ENCODE peak calls at places on chromosome 4, in six cellular contexts. One of them, this sample, is unnamed.

GRCh38 chr4:46124773-46125172 is 919 bp upstream of the GABRG1 start:
- DNase-seq in foreskin keratinocyte: no peak
- DNase-seq in cardiac muscle cell: peak
- DNase-seq in Panc1: no peak
- DNase-seq in uterus: no peak
- DNase-seq in CD8-positive, alpha-beta T cell: no peak
- DNase-seq in this sample: no peak

GRCh38 chr4:158995963-158996362 is 106.9 kb upstream of the RAPGEF2 start:
- DNase-seq in cardiac muscle cell: no peak
- DNase-seq in uterus: no peak
- DNase-seq in foreskin keratinocyte: no peak
- DNase-seq in Panc1: no peak
- DNase-seq in CD8-positive, alpha-beta T cell: no peak
- DNase-seq in this sample: no peak

GRCh38 chr4:8334786-8335460 is 65.4 kb downstream of the HTRA3 start:
- DNase-seq in Panc1: no peak
- DNase-seq in foreskin keratinocyte: no peak
- DNase-seq in uterus: peak
- DNase-seq in CD8-positive, alpha-beta T cell: no peak
- DNase-seq in cardiac muscle cell: no peak
- DNase-seq in this sample: no peak

GRCh38 chr4:100984901-100985300 is 362.4 kb downstream of the PPP3CA start:
- DNase-seq in uterus: no peak
- DNase-seq in cardiac muscle cell: no peak
- DNase-seq in foreskin keratinocyte: peak
- DNase-seq in Panc1: no peak
- DNase-seq in CD8-positive, alpha-beta T cell: no peak
- DNase-seq in this sample: no peak

GRCh38 chr4:114401483-114401882 is 197.1 kb upstream of the UGT8 start:
- DNase-seq in uterus: no peak
- DNase-seq in foreskin keratinocyte: no peak
- DNase-seq in CD8-positive, alpha-beta T cell: no peak
- DNase-seq in cardiac muscle cell: no peak
- DNase-seq in Panc1: no peak
- DNase-seq in this sample: no peak

GRCh38 chr4:80266267-80266901 is at the start of gene FGF5:
- DNase-seq in uterus: peak
- DNase-seq in Panc1: no peak
- DNase-seq in cardiac muscle cell: peak
- DNase-seq in foreskin keratinocyte: peak
- DNase-seq in CD8-positive, alpha-beta T cell: no peak
- DNase-seq in this sample: peak

GRCh38 chr4:75254745-75255144 is 259.5 kb downstream of the RCHY1 start:
- DNase-seq in CD8-positive, alpha-beta T cell: no peak
- DNase-seq in Panc1: no peak
- DNase-seq in uterus: no peak
- DNase-seq in foreskin keratinocyte: no peak
- DNase-seq in cardiac muscle cell: no peak
- DNase-seq in this sample: no peak

GRCh38 chr4:190017357-190018200 is 9.5 kb downstream of the FRG2 start:
- DNase-seq in uterus: no peak
- DNase-seq in Panc1: no peak
- DNase-seq in foreskin keratinocyte: no peak
- DNase-seq in CD8-positive, alpha-beta T cell: no peak
- DNase-seq in cardiac muscle cell: no peak
- DNase-seq in this sample: no peak

GRCh38 chr4:128394778-128395177 is 107.2 kb upstream of the PGRMC2 start:
- DNase-seq in Panc1: no peak
- DNase-seq in foreskin keratinocyte: no peak
- DNase-seq in uterus: no peak
- DNase-seq in cardiac muscle cell: no peak
- DNase-seq in CD8-positive, alpha-beta T cell: no peak
- DNase-seq in this sample: no peak

GRCh38 chr4:1208970-1209704 is 36.8 kb upstream of the SPON2 start:
- DNase-seq in Panc1: no peak
- DNase-seq in foreskin keratinocyte: no peak
- DNase-seq in CD8-positive, alpha-beta T cell: no peak
- DNase-seq in cardiac muscle cell: no peak
- DNase-seq in uterus: peak
- DNase-seq in this sample: no peak

GRCh38 chr4:120870279-120870673 is 52.2 kb downstream of the PRDM5 start:
- DNase-seq in foreskin keratinocyte: no peak
- DNase-seq in uterus: no peak
- DNase-seq in CD8-positive, alpha-beta T cell: no peak
- DNase-seq in cardiac muscle cell: no peak
- DNase-seq in Panc1: no peak
- DNase-seq in this sample: peak

DNA sequence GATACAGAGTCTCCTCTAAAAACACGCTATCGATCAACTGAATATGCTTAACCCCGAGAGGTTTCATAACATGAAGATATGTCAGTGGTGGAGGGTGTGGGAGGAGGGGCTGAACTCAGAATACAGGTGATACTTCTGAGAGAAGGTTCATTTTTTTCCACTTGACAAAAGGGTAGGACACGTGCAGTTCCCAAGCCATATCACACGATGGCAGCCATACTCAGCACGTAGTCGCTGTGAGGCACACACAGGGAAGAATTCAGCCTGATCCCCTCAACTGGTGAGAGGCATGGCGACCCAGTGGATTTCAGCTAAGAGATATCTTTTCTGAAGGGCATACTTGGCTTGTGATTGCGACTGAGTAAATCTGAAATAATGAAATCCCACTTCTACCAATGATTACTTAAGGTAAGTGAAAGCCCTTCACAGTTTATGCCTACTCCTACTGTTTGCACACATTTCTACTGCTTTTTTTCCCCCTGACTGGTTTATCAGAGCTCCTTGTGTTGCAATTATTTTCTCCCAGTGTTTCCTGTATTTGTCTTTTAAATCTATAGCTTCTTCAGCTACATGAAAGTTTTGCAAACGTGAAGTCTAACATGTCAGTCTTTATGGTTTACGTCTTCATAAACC is 133.1 kb downstream of the CORIN start:
- DNase-seq in cardiac muscle cell: peak
- DNase-seq in CD8-positive, alpha-beta T cell: no peak
- DNase-seq in foreskin keratinocyte: no peak
- DNase-seq in Panc1: no peak
- DNase-seq in uterus: no peak
- DNase-seq in this sample: peak
- TF ChIP-seq CTCF in cardiac muscle cell: peak
- TF ChIP-seq CTCF in CD8-positive, alpha-beta T cell: no peak
- TF ChIP-seq CTCF in foreskin keratinocyte: peak
- TF ChIP-seq CTCF in Panc1: peak
- TF ChIP-seq CTCF in uterus: no peak
- TF ChIP-seq CTCF in this sample: peak

DNA sequence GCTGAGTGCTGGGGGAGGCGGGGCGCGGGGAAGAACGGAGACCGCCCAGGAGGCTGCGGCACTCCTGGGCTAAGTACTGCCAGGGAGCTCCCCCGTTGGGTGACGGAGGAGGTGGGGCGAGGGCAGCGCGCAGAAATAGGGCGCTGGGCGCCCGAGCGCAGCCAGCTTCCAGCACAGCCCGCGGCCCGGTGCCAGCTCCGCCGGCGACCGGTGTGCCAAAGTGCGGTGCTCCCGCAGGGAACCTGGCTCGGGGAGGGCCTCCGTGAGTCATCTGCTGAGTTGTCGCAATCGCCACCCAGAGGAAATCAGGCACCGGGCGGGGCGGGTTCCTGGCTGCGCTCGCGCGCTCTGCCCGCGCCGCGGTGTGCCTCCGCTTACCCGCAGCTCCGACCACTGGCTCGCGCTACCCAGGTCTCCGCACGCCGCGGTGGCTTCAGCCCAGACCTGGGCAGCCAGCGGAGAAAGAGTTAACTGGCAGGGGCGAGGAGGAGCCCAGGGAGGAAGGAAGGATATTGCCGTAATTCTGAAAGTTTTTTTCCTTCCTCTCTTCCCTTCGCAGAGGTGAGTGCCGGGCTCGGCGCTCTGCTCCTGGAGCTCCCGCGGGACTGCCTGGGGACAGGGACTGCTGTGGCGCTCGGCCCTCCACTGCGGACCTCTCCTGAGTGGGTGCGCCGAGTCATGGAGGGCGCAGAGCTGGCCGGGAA is at the start of gene GPAT3:
- DNase-seq in Panc1: peak
- DNase-seq in uterus: peak
- DNase-seq in CD8-positive, alpha-beta T cell: peak
- DNase-seq in cardiac muscle cell: peak
- DNase-seq in foreskin keratinocyte: peak
- DNase-seq in this sample: peak
- H3K27ac ChIP-seq in Panc1: peak
- H3K27ac ChIP-seq in uterus: peak
- H3K27ac ChIP-seq in CD8-positive, alpha-beta T cell: peak
- H3K27ac ChIP-seq in cardiac muscle cell: no peak
- H3K27ac ChIP-seq in foreskin keratinocyte: no peak
- H3K27ac ChIP-seq in this sample: peak

DNA sequence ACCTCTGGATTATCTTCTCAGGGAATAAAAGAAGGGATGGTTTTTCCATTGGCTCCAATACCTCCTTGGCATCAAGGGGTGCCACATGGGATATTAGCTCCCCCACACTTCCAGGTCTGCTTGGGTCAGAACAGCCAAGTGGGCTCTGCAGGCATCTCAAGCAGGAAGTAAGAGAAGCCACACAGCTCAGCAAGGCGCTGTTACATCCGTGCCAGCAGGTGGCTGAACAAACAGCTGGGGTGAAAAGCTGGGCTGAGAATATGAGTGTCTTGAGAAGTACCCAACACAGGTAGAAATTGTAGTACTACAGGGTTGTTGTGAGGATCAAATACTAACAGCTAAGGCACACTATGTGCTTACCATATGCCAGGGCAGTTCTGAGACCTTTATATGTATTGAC is 76.7 kb upstream of the TMEM150C start:
- DNase-seq in Panc1: no peak
- DNase-seq in foreskin keratinocyte: no peak
- DNase-seq in uterus: no peak
- DNase-seq in cardiac muscle cell: no peak
- DNase-seq in CD8-positive, alpha-beta T cell: no peak
- DNase-seq in this sample: no peak
- TF ChIP-seq CTCF in Panc1: no peak
- TF ChIP-seq CTCF in foreskin keratinocyte: no peak
- TF ChIP-seq CTCF in uterus: no peak
- TF ChIP-seq CTCF in cardiac muscle cell: no peak
- TF ChIP-seq CTCF in CD8-positive, alpha-beta T cell: no peak
- TF ChIP-seq CTCF in this sample: no peak

DNA sequence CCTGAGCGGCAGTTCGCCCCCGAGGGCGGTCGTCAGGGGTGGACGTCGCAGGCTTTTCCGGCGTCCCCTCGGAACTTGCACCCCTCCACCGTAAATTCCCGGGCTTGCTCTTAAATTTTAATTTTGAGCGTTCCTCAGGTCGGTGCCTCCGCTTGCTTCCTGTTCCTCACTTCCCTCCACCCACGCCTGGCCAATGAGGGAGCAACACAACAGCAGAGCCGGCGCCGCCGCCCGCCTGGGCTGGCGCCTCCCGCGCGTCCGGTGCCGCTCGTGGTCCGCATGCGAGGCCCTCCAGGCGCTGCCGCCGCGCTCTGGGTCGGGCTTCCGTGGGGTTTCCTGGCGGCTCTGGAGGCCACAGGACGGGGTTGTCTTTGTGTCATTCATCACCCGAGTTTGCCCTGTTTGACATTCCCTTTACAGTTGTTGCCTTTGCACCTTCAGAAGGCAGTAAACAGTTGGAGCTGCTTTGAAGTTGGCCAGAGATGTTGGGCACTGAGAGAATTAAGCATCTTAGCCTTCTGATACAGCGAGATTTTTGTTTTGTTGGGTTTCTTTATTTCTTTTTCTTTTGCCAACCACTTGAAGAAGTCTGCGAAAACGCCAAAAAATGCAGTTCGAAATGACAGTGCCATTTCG is 692 bp downstream of the SPCS3 start:
- DNase-seq in Panc1: no peak
- DNase-seq in uterus: peak
- DNase-seq in foreskin keratinocyte: peak
- DNase-seq in CD8-positive, alpha-beta T cell: peak
- DNase-seq in cardiac muscle cell: peak
- DNase-seq in this sample: peak
- H3K27ac ChIP-seq in Panc1: peak
- H3K27ac ChIP-seq in uterus: peak
- H3K27ac ChIP-seq in foreskin keratinocyte: peak
- H3K27ac ChIP-seq in CD8-positive, alpha-beta T cell: peak
- H3K27ac ChIP-seq in cardiac muscle cell: peak
- H3K27ac ChIP-seq in this sample: peak

GRCh38 chr4:21569638-21570037 is 378.9 kb downstream of the KCNIP4 start:
- DNase-seq in cardiac muscle cell: no peak
- DNase-seq in foreskin keratinocyte: no peak
- DNase-seq in CD8-positive, alpha-beta T cell: no peak
- DNase-seq in Panc1: no peak
- DNase-seq in uterus: no peak
- DNase-seq in this sample: no peak
- TF ChIP-seq CTCF in cardiac muscle cell: no peak
- TF ChIP-seq CTCF in foreskin keratinocyte: no peak
- TF ChIP-seq CTCF in CD8-positive, alpha-beta T cell: no peak
- TF ChIP-seq CTCF in Panc1: no peak
- TF ChIP-seq CTCF in uterus: no peak
- TF ChIP-seq CTCF in this sample: no peak

GRCh38 chr4:38060829-38061431 is 100.7 kb downstream of the PTTG2 start:
- DNase-seq in CD8-positive, alpha-beta T cell: no peak
- DNase-seq in uterus: no peak
- DNase-seq in Panc1: no peak
- DNase-seq in foreskin keratinocyte: no peak
- DNase-seq in cardiac muscle cell: peak
- DNase-seq in this sample: no peak

GRCh38 chr4:38056024-38056685 is 96.0 kb downstream of the PTTG2 start:
- DNase-seq in CD8-positive, alpha-beta T cell: no peak
- DNase-seq in foreskin keratinocyte: no peak
- DNase-seq in cardiac muscle cell: no peak
- DNase-seq in uterus: no peak
- DNase-seq in Panc1: no peak
- DNase-seq in this sample: no peak

GRCh38 chr4:38058186-38058585 is 98.0 kb downstream of the PTTG2 start:
- DNase-seq in uterus: no peak
- DNase-seq in CD8-positive, alpha-beta T cell: no peak
- DNase-seq in cardiac muscle cell: no peak
- DNase-seq in foreskin keratinocyte: no peak
- DNase-seq in Panc1: no peak
- DNase-seq in this sample: no peak

GRCh38 chr4:38050560-38051350 is 90.6 kb downstream of the PTTG2 start:
- DNase-seq in foreskin keratinocyte: no peak
- DNase-seq in CD8-positive, alpha-beta T cell: no peak
- DNase-seq in uterus: no peak
- DNase-seq in cardiac muscle cell: peak
- DNase-seq in Panc1: no peak
- DNase-seq in this sample: no peak

DNA sequence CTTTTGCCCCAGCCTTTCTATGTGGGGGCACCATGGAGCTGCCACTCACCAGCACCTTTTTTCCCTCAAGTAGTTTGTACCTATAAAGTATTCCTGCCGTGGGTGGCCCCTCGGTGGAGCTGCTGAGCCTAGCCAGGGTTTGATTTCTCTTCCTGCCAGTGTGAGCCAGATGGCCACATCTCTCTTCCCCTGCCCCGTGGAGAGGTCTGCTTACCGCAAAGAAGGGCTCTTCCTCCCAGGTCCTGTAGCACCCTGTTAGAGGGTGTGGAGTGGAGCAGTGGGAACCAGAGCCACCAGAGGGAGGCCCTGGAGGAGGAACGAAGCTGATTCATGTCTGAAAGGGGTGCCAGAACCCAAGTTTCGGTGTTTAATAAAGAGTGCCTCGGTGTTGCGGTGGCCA is 95.4 kb downstream of the PTTG2 start:
- DNase-seq in uterus: no peak
- DNase-seq in foreskin keratinocyte: no peak
- DNase-seq in Panc1: no peak
- DNase-seq in CD8-positive, alpha-beta T cell: no peak
- DNase-seq in cardiac muscle cell: no peak
- DNase-seq in this sample: no peak
- H3K27ac ChIP-seq in uterus: peak
- H3K27ac ChIP-seq in foreskin keratinocyte: no peak
- H3K27ac ChIP-seq in Panc1: no peak
- H3K27ac ChIP-seq in CD8-positive, alpha-beta T cell: no peak
- H3K27ac ChIP-seq in cardiac muscle cell: no peak
- H3K27ac ChIP-seq in this sample: peak

GRCh38 chr4:169009281-169010124 is 552 bp downstream of the CBR4 start:
- DNase-seq in foreskin keratinocyte: peak
- DNase-seq in cardiac muscle cell: peak
- DNase-seq in uterus: peak
- DNase-seq in Panc1: no peak
- DNase-seq in CD8-positive, alpha-beta T cell: peak
- DNase-seq in this sample: peak
- TF ChIP-seq CTCF in foreskin keratinocyte: peak
- TF ChIP-seq CTCF in cardiac muscle cell: peak
- TF ChIP-seq CTCF in uterus: no peak
- TF ChIP-seq CTCF in Panc1: no peak
- TF ChIP-seq CTCF in CD8-positive, alpha-beta T cell: peak
- TF ChIP-seq CTCF in this sample: peak